ENCODE peak calls at places on chromosome 17, in seven cellular contexts. V is RWPE1, A is iPS DF 19.7, H is A172, Y is left ventricle myocardium superior, Q is NCI-H1694 treated with DMSO at 0.1 percent for 48 hours, D is thyroid gland. S is an unnamed sample.

GRCh38 chr17:28857848-28858360 is 3.1 kb downstream of the ERAL1 start:
- DNase-seq in Y (no peak), Q (no peak), D (no peak), V (no peak), A (no peak), H (no peak), S (no peak)

GRCh38 chr17:44546711-44547606 is 10.3 kb upstream of the FZD2 start:
- DNase-seq in A (no peak), V (peak; percentile 76), Y (no peak), H (peak; percentile 82), Q (no peak), D (no peak), S (no peak)

GRCh38 chr17:32126746-32127145 is 15.6 kb upstream of the RHOT1 start:
- DNase-seq in A (no peak), D (no peak), V (no peak), Y (no peak), Q (no peak), H (no peak), S (no peak)

GRCh38 chr17:28997811-28998210 is 8.0 kb downstream of the SEZ6 start:
- DNase-seq in Q (no peak), A (no peak), V (no peak), H (no peak), Y (no peak), D (no peak), S (no peak)

GRCh38 chr17:52995127-52995526 is 827.6 kb upstream of the KIF2B start:
- DNase-seq in D (no peak), A (no peak), Q (no peak), V (no peak), Y (no peak), H (no peak), S (no peak)

GRCh38 chr17:79087428-79088143 is 13.0 kb downstream of the ENGASE start:
- DNase-seq in Y (peak; percentile 82), V (peak; percentile 74), Q (peak; percentile 70), H (peak; percentile 58), A (no peak), D (peak; percentile 74), S (no peak)

GRCh38 chr17:35808240-35808961 is 883 bp upstream of the TAF15 start:
- DNase-seq in H (no peak), A (no peak), Y (no peak), V (no peak), Q (no peak), D (no peak), S (no peak)

GRCh38 chr17:46977348-46977747 is 1.7 kb downstream of the RPRML start:
- DNase-seq in V (no peak), Q (peak; percentile 87), H (no peak), Y (no peak), D (peak; percentile 25), A (peak; percentile 88), S (no peak)

GRCh38 chr17:3865166-3865565 is 19.1 kb upstream of the NCBP3 start:
- DNase-seq in Y (peak; percentile 50), D (peak; percentile 78), H (peak; percentile 79), A (no peak), V (no peak), Q (no peak), S (no peak)

GRCh38 chr17:53780320-53780719 is 42.4 kb upstream of the KIF2B start:
- DNase-seq in Q (no peak), V (no peak), H (no peak), Y (no peak), A (no peak), D (no peak), S (no peak)

GRCh38 chr17:17032131-17032692 is 10.0 kb upstream of the MPRIP start:
- DNase-seq in Q (no peak), D (peak; percentile 86), Y (peak; percentile 81), H (peak; percentile 73), V (peak; percentile 68), A (no peak), S (no peak)

GRCh38 chr17:72634621-72635020 is 457.9 kb downstream of the SLC39A11 start:
- DNase-seq in Q (no peak), D (no peak), H (peak; percentile 17), Y (no peak), V (no peak), A (no peak), S (peak; percentile 53)

GRCh38 chr17:76432004-76432403 is 20.9 kb downstream of the UBE2O start:
- DNase-seq in H (no peak), Q (no peak), D (no peak), A (no peak), Y (no peak), V (no peak), S (no peak)

GRCh38 chr17:2410951-2411350 is 10.1 kb upstream of the MNT start:
- DNase-seq in V (no peak), D (no peak), Y (no peak), H (no peak), Q (no peak), A (no peak), S (no peak)

GRCh38 chr17:76519048-76519614 is 17.9 kb upstream of the RHBDF2 start:
- DNase-seq in Q (no peak), V (no peak), H (no peak), A (no peak), Y (no peak), D (no peak), S (no peak)

GRCh38 chr17:63506627-63507026 is 16.5 kb upstream of the KCNH6 start:
- DNase-seq in Q (no peak), Y (no peak), D (no peak), V (no peak), H (no peak), A (no peak), S (no peak)

GRCh38 chr17:10050597-10051101 is 145.6 kb upstream of the RCVRN start:
- DNase-seq in V (no peak), H (no peak), Q (no peak), D (no peak), A (no peak), Y (no peak), S (no peak)

GRCh38 chr17:43756176-43756575 is 2.4 kb downstream of the SOST start:
- DNase-seq in V (no peak), Q (no peak), A (no peak), Y (no peak), H (no peak), D (no peak), S (no peak)

GRCh38 chr17:68199837-68200688 is 47.8 kb upstream of the AMZ2 start:
- DNase-seq in V (no peak), Q (no peak), H (no peak), Y (no peak), A (no peak), D (no peak), S (no peak)

GRCh38 chr17:16449121-16449570 is 33.8 kb downstream of the TRPV2 start:
- DNase-seq in A (no peak), V (no peak), Y (no peak), D (no peak), H (no peak), Q (no peak), S (no peak)

GRCh38 chr17:65670667-65671371 is 109.4 kb upstream of the AXIN2 start:
- DNase-seq in Y (no peak), V (no peak), A (no peak), H (no peak), Q (no peak), D (no peak), S (no peak)